ENCODE peak calls at places on chromosomes 4 and X, in four cellular contexts. O is astrocyte, X is neural progenitor cell, E is neuronal stem cell. T is an unnamed sample.

GRCh38 chrX:150504399-150505186 is 63.8 kb upstream of the MTM1 start:
- DNase-seq in E (no peak), X (peak; percentile 19), O (peak; percentile 18), T (no peak)

GRCh38 chr4:952881-953573 is 20.3 kb downstream of the DGKQ start:
- DNase-seq in O (no peak), X (no peak), E (no peak), T (no peak)

GRCh38 chr4:3406431-3406830 is 35.3 kb upstream of the HGFAC start:
- DNase-seq in O (no peak), X (no peak), E (no peak), T (no peak)

GRCh38 chrX:29671426-29671825 is 543.9 kb upstream of the MAGEB2 start:
- DNase-seq in E (no peak), O (peak; percentile 27), X (no peak), T (no peak)

GRCh38 chrX:24498975-24499374 is 33.9 kb downstream of the PDK3 start:
- DNase-seq in O (no peak), E (no peak), X (no peak), T (peak; percentile 50)

GRCh38 chrX:20252392-20253231 is 14.1 kb downstream of the RPS6KA3 start:
- DNase-seq in E (no peak), X (peak; percentile 33), O (peak; percentile 19), T (peak; percentile 28)

GRCh38 chrX:17465201-17465600 is 90.2 kb downstream of the NHS start:
- DNase-seq in X (no peak), E (no peak), O (no peak), T (no peak)

GRCh38 chrX:2894885-2895292 is 34.2 kb downstream of the ARSD start:
- DNase-seq in E (no peak), X (no peak), O (peak; percentile 20), T (peak; percentile 85)

GRCh38 chrX:22800360-22800759 is 199.4 kb upstream of the DDX53 start:
- DNase-seq in X (no peak), O (peak; percentile 91), E (no peak), T (peak; percentile 7)

DNA sequence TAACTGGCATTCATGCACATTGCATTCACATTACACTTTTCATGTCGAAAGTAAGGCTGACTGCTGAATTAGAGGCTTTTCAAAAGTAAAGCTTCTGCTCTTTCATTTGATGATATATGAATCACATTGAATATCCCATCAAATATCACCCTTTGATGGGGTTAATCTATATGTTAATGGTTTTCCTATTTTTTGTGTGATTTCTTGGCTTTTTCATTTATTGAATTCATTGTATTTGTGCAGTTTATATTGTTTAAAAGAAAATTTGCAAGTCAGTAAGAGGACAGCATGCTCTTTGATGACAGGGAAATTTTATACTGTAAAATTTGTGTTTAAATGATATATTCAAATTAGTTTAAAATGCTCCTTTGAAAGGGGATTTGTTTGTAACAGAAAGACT is 344.1 kb downstream of the PCDH10 start:
- DNase-seq in O (no peak), X (no peak), E (no peak), T (no peak)
- H3K4me1 ChIP-seq in O (no peaks in the 10 kb centered on the region), X (no peaks in the 10 kb centered on the region), E (no peaks in the 10 kb centered on the region), T (no peaks in the 10 kb centered on the region)

GRCh38 chr4:10115657-10116624 is 658 bp downstream of the WDR1 start:
- DNase-seq in X (peak; percentile 56), E (no peak), O (no peak), T (peak; percentile 77)
- H2AFZ ChIP-seq in X (no peak overlapping the region), E (peak overlapping the region; percentile 79), O (no peak overlapping the region), T (no peak overlapping the region)

GRCh38 chr4:108168213-108168671 is 490 bp downstream of the LEF1 start:
- DNase-seq in E (peak; percentile 26), O (peak; percentile 16), X (no peak), T (no peak)

GRCh38 chr4:108166038-108166437 is 2.7 kb downstream of the LEF1 start:
- DNase-seq in X (peak; percentile 32), E (no peak), O (no peak), T (no peak)

GRCh38 chr4:108166441-108167315 is 2.1 kb downstream of the LEF1 start:
- DNase-seq in X (peak; percentile 85), E (peak; percentile 65), O (peak; percentile 14), T (peak; percentile 56)

GRCh38 chr4:108163352-108163751 is 5.4 kb downstream of the LEF1 start:
- DNase-seq in O (no peak), E (no peak), X (no peak), T (no peak)

GRCh38 chr4:108165601-108166000 is 3.1 kb downstream of the LEF1 start:
- DNase-seq in E (no peak), X (no peak), O (no peak), T (no peak)
- H3K4me1 ChIP-seq in E (peaks cover 16% of the 10 kb centered on the region), X (peaks cover 12% of the 10 kb centered on the region), O (peaks cover 12% of the 10 kb centered on the region), T (peaks cover 3% of the 10 kb centered on the region)

GRCh38 chr4:186296481-186296880 is 30.5 kb downstream of the F11 start:
- DNase-seq in O (no peak), X (no peak), E (no peak), T (no peak)
- H2AFZ ChIP-seq in O (peak overlapping the region; percentile 13), X (no peak overlapping the region), E (no peak overlapping the region), T (no peak overlapping the region)

GRCh38 chr4:101286663-101287062 is 60.7 kb downstream of the PPP3CA start:
- DNase-seq in E (no peak), O (no peak), X (no peak), T (no peak)
- H3K4me1 ChIP-seq in E (peaks cover 4% of the 10 kb centered on the region), O (no peaks in the 10 kb centered on the region), X (peaks cover 22% of the 10 kb centered on the region), T (no peaks in the 10 kb centered on the region)

DNA sequence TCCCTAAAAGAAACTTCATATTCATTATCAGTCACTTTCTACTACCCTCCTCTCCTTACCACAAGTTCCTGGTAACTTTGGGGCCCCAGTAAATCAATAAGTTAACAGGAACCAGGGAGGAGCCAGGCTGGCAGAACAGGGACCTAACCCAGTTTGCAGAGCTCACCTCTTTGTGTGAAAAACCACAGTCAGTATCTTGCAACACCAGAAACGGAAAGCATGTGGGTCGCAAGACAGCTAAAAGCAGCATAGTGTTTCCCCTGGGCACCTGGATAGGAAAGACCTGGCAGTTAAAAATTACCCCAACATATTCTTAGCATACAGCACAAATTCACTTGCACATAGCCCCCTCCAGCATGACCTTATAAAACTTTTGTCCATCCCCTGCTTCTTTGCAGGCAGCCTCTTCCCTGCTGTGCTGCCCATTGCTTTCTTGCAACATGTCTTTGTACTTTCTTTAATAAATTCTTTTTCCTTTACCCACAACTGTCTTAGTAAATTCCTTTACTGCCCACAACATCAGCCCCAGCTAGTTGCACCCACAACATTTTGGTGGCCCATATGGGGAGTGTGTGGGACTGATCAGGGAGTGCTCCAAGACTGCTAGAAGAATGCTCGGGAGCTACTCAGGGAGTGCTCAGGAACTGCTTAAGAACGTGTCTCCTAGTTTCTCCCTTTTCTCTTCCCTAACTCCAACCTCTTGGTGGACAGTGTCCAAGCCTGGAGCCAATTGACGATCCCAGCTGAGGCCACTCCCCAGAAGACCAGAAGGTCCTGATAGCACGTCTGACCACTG is 83.4 kb downstream of the MSN start:
- DNase-seq in O (no peak), E (no peak), X (no peak), T (no peak)
- H2AFZ ChIP-seq in O (no peak overlapping the region), E (no peak overlapping the region), X (no peak overlapping the region), T (no peak overlapping the region)

GRCh38 chr4:153432971-153433752 is 33.0 kb upstream of the TMEM131L start:
- DNase-seq in X (peak; percentile 38), E (no peak), O (peak; percentile 83), T (peak; percentile 58)

GRCh38 chr4:153426207-153426886 is 39.8 kb upstream of the TMEM131L start:
- DNase-seq in E (no peak), X (no peak), O (no peak), T (no peak)

GRCh38 chr4:153427363-153428071 is 38.6 kb upstream of the TMEM131L start:
- DNase-seq in E (no peak), X (no peak), O (peak; percentile 69), T (no peak)

GRCh38 chr4:153433753-153434105 is 32.4 kb upstream of the TMEM131L start:
- DNase-seq in X (no peak), E (no peak), O (no peak), T (no peak)

GRCh38 chr4:153428816-153429592 is 37.2 kb upstream of the TMEM131L start:
- DNase-seq in O (no peak), E (no peak), X (no peak), T (no peak)
- H3K4me1 ChIP-seq in O (peaks cover 5% of the 10 kb centered on the region), E (no peaks in the 10 kb centered on the region), X (no peaks in the 10 kb centered on the region), T (no peaks in the 10 kb centered on the region)

DNA sequence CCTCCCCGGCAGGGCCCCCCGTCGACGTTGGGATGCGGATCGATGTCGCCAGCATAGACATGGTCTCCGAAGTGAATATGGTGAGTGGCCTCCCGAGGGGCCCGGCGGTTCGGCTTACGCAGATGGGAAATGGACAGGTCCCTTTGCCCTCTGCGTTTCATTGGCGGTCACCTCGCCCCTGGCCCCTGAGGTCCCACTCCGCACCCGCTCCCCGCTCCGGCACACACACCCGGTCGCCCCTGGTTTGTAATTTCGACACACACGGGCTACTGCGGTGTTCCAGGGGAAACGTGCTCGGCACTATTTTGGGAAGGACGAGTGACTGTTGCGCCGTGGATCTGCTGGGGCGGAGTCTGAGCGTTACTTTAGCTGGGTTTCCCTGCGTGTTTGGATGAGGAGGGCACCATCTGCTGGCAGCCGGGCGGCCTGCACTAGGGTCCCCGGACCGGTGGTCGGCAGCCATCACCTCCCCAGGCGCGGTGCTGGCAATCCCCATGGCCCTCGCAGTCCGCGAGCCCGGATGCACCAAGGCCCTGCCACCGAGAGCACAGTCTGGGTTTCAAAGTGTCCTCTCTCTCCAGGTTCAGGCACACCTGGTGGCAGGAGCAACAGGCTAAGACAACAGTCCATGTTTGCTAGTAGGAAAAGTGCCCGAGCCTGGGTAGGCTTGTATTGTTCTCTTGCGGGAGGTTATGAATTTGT is 1.2 kb downstream of the GABRB1 start:
- DNase-seq in O (peak; percentile 45), X (peak; percentile 88), E (peak; percentile 75), T (peak; percentile 84)
- H2AFZ ChIP-seq in O (peak overlapping the region; percentile 83), X (peak overlapping the region; percentile 99), E (peak overlapping the region; percentile 90), T (peak overlapping the region; percentile 87)

DNA sequence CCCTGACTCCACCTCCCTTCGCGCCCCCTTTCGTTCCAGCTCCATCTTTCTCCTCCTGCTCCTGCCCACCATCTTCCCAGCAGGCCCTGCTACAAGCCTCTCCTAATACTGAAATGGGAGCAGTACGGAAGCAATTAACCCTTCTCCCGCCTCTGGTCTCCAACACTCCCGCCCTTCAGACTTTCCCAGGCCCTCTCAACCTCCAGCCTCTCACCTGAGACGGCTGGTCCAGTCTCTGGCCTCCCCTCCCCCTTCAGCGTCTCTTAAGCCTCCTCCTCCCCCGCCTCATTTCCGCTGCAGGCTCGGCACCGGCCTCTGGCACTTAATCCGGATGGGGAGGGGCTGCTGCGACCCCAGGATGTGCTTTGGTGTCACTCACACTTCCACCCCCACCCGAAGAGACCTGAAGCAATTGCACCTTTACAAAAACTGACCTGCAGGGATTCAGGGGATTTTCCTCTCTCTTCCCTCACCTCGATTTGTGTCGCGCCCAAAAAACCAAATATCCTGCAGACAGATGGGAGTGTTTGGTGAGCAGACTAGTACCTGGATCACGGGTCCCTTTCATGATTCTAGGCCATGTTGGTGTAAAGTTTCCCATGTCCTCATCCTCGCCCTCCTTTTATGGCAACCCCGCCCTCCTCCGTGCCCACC is 657 bp downstream of the TCEAL8 start:
- DNase-seq in X (peak; percentile 88), O (peak; percentile 34), E (peak; percentile 45), T (peak; percentile 73)
- H3K4me1 ChIP-seq in X (peaks cover 7% of the 10 kb centered on the region), O (no peaks in the 10 kb centered on the region), E (peaks cover 2% of the 10 kb centered on the region), T (peaks cover 6% of the 10 kb centered on the region)